ENCODE peak calls at places on chromosomes 4 and X, in four cellular contexts. R is IMR-90; G is naive thymus-derived CD4-positive, alpha-beta T cell; X is endodermal cell. Y is an unnamed sample.

GRCh38 chrX:42089014-42089413 is 165.7 kb upstream of the CASK start:
- DNase-seq in R (no peak), G (no peak), X (no peak), Y (no peak)

GRCh38 chr4:48939785-48940184 is 33.2 kb upstream of the OCIAD2 start:
- DNase-seq in R (peak), G (no peak), X (no peak), Y (peak)

GRCh38 chr4:68304731-68305130 is 45.2 kb downstream of the YTHDC1 start:
- DNase-seq in R (no peak), G (no peak), X (peak), Y (no peak)

GRCh38 chrX:153598541-153599191 is at the start of gene CCNQ:
- DNase-seq in R (peak), G (peak), X (peak), Y (no peak)

GRCh38 chr4:145066063-145066501 is 31.9 kb downstream of the ANAPC10 start:
- DNase-seq in R (no peak), G (no peak), X (no peak), Y (no peak)

GRCh38 chrX:7146703-7147430 is 645 bp upstream of the STS start:
- DNase-seq in R (no peak), G (peak), X (no peak), Y (no peak)

GRCh38 chrX:12360991-12361598 is 222.8 kb downstream of the FRMPD4 start:
- DNase-seq in R (peak), G (no peak), X (no peak), Y (no peak)

GRCh38 chr4:20679946-20680345 is 20.3 kb upstream of the PACRGL start:
- DNase-seq in R (no peak), G (no peak), X (no peak), Y (peak)

GRCh38 chrX:49029876-49030275 is 13.3 kb downstream of the TFE3 start:
- DNase-seq in R (no peak), G (no peak), X (peak), Y (no peak)

GRCh38 chr4:25535278-25535677 is 120.4 kb upstream of the SLC34A2 start:
- DNase-seq in R (no peak), G (no peak), X (peak), Y (no peak)

GRCh38 chr4:186536285-186536684 is 19.1 kb downstream of the MTNR1A start:
- DNase-seq in R (no peak), G (no peak), X (no peak), Y (no peak)

GRCh38 chr4:189974056-189974455 is 33.4 kb downstream of the FRG1 start:
- DNase-seq in R (no peak), G (no peak), X (no peak), Y (peak)

GRCh38 chr4:176769519-176769918 is 23.2 kb downstream of the VEGFC start:
- DNase-seq in R (peak), G (no peak), X (no peak), Y (peak)

GRCh38 chrX:42229533-42229932 is 306.2 kb upstream of the CASK start:
- DNase-seq in R (no peak), G (no peak), X (no peak), Y (no peak)

GRCh38 chrX:151984328-151984727 is 9.9 kb upstream of the GABRE start:
- DNase-seq in R (peak), G (no peak), X (no peak), Y (peak)

GRCh38 chr4:53346920-53347852 is 18.7 kb downstream of the SCFD2 start:
- DNase-seq in R (peak), G (no peak), X (no peak), Y (peak)

GRCh38 chrX:4844376-4844775 is 1130.9 kb upstream of the PRKX start:
- DNase-seq in R (no peak), G (no peak), X (no peak), Y (no peak)

GRCh38 chr4:41745292-41746024 is 3.1 kb downstream of the PHOX2B start:
- DNase-seq in R (no peak), G (no peak), X (peak), Y (no peak)

GRCh38 chrX:150365051-150365952 is 2.2 kb downstream of the MAMLD1 start:
- DNase-seq in R (peak), G (peak), X (peak), Y (peak)

GRCh38 chr4:119315036-119315435 is 6.9 kb downstream of the FABP2 start:
- DNase-seq in R (peak), G (no peak), X (no peak), Y (no peak)

GRCh38 chrX:105837227-105837626 is 14.9 kb downstream of the NRK start:
- DNase-seq in R (peak), G (no peak), X (no peak), Y (peak)

GRCh38 chr4:124111411-124111810 is 601.1 kb downstream of the ANKRD50 start:
- DNase-seq in R (no peak), G (no peak), X (no peak), Y (no peak)

GRCh38 chrX:46758163-46758955 is 559 bp downstream of the SLC9A7 start:
- DNase-seq in R (peak), G (no peak), X (no peak), Y (no peak)

GRCh38 chr4:828641-829271 is 2.8 kb upstream of the CPLX1 start:
- DNase-seq in R (no peak), G (no peak), X (peak), Y (no peak)

GRCh38 chr4:28557755-28558154 is 1697.1 kb downstream of the STIM2 start:
- DNase-seq in R (peak), G (no peak), X (no peak), Y (peak)

GRCh38 chrX:57977992-57978391 is 67.7 kb upstream of the ZXDA start:
- DNase-seq in R (no peak), G (no peak), X (no peak), Y (no peak)

GRCh38 chrX:69362889-69363288 is 141.2 kb upstream of the NALF2 start:
- DNase-seq in R (no peak), G (no peak), X (no peak), Y (no peak)

GRCh38 chr4:134567461-134567860 is 365.9 kb upstream of the PABPC4L start:
- DNase-seq in R (no peak), G (no peak), X (no peak), Y (peak)

GRCh38 chrX:133444952-133445831 is 29.9 kb upstream of the GPC4 start:
- DNase-seq in R (no peak), G (no peak), X (peak), Y (no peak)

GRCh38 chr4:182827166-182827565 is 90.0 kb downstream of the DCTD start:
- DNase-seq in R (no peak), G (no peak), X (no peak), Y (no peak)

GRCh38 chrX:18617351-18617750 is 54.6 kb downstream of the RS1 start:
- DNase-seq in R (peak), G (no peak), X (no peak), Y (peak)

GRCh38 chr4:54318904-54319303 is 89.8 kb downstream of the PDGFRA start:
- DNase-seq in R (peak), G (no peak), X (peak), Y (peak)

GRCh38 chr4:26530094-26530493 is 39.8 kb upstream of the CCKAR start:
- DNase-seq in R (no peak), G (no peak), X (no peak), Y (no peak)

GRCh38 chr4:19844436-19844835 is 407.3 kb upstream of the SLIT2 start:
- DNase-seq in R (peak), G (no peak), X (no peak), Y (peak)

GRCh38 chrX:134990475-134991473 is at the start of gene SMIM10:
- DNase-seq in R (peak), G (peak), X (peak), Y (peak)

GRCh38 chr4:153344131-153345010 is at the start of gene MND1:
- DNase-seq in R (peak), G (peak), X (peak), Y (peak)

GRCh38 chrX:153921511-153922285 is 4.4 kb downstream of the ARHGAP4 start:
- DNase-seq in R (no peak), G (no peak), X (no peak), Y (no peak)

GRCh38 chr4:28287837-28288236 is 1427.2 kb downstream of the STIM2 start:
- DNase-seq in R (peak), G (no peak), X (no peak), Y (peak)

GRCh38 chrX:111634823-111635410 is 46.1 kb upstream of the ALG13 start:
- DNase-seq in R (no peak), G (no peak), X (no peak), Y (no peak)

GRCh38 chr4:3725936-3726895 is 40.0 kb upstream of the ADRA2C start:
- DNase-seq in R (no peak), G (no peak), X (no peak), Y (no peak)
- H3K27ac ChIP-seq in R (no peak), G (no peak), X (no peak), Y (no peak)

GRCh38 chr4:4590496-4590895 is 48.6 kb upstream of the STX18 start:
- DNase-seq in R (peak), G (no peak), X (no peak), Y (peak)
- H3K4me3 ChIP-seq in R (no peak), G (no peak), X (no peak), Y (no peak)

DNA sequence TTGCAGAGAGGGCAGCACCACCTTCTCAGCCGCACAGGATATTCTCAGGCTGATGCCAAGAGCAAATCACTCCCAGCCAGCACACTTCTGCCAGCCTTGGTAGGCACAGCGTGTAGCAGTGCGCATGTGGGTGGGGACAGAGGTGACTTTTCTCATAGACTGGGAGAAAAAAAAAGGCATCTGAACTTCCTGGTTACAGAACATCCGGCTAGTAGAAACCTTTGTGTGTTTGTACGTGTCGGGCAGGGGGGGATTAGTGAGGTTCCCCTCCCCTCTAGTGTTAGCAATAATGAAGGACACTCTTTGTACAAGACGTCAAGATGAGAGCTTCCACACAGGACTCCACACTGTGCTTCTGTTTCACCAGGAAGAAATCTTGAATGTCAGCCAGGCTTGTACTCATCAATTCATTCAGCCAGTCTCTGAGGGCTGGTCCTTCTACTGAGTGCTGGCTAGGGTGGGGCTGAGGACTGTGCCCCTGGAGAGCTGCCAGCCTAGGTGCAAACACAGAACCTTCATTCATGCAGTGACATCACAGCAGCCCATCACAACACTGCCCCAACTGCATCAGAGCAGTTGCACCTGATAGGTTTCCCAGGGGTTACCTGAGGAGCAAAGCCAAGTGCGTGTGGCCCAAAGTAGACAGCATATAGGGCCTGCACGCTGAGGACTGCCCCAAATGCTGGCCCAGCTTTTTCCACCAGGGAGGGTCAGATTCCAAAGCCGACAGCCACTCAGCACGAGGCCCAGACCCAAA is 34.7 kb downstream of the SLC25A5 start:
- DNase-seq in R (peak), G (peak), X (no peak), Y (peak)
- H3K27ac ChIP-seq in R (peak), G (peak), X (no peak), Y (peak)

DNA sequence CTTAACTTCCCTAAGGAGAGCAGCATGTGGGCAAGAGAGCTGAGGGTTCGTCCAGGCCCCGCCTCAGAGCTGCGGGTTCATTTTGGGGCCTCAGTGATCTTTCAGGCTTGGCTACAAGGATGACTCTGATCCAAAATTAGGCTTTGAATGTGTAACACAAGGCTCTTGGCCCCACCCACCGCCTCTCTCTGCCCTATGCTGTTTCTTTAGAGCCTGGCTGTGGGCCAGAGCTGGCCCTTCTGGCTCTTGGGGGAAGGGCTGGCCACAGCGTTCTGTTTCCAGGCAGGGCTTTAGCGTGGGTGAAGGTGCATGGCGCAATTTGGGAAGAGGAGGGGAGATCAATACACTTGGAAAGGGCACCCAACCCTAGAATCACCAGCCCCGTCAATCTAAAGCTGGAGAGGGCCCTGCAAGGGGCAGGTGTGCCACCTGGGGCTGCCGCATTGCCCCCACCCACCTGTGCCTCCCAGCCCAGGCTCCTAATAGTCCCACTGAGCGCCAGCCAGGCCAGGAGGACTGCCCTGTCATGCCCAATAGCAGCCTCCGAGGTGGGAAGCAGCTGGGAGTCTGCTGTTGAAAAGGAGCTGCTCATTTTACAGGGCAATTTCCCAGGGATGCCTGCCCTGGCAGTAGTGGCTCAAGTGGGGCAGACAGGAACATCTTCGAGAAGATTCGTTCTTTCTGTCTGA is 84.5 kb upstream of the MAML3 start:
- DNase-seq in R (peak), G (no peak), X (peak), Y (peak)
- H3K4me3 ChIP-seq in R (no peak), G (no peak), X (no peak), Y (no peak)